ENCODE peak calls at places on chromosomes 4 and X, in seven cellular contexts. U, R, K, W, F, Q and L are unnamed samples.

GRCh38 chr4:111678466-111678865 is 466.8 kb upstream of the FAM241A start:
- DNase-seq in U (peak), R (peak), K (peak), W (peak), F (peak), Q (no peak), L (peak)

GRCh38 chrX:123803331-123803983 is 56.4 kb upstream of the XIAP start:
- DNase-seq in U (peak), R (peak), K (peak), W (peak), F (peak), Q (peak), L (no peak)

GRCh38 chr4:39649639-39650265 is 11.1 kb upstream of the SMIM14 start:
- DNase-seq in U (no peak), R (no peak), K (no peak), W (no peak), F (no peak), Q (no peak), L (no peak)

GRCh38 chrX:103614999-103615398 is 7.2 kb downstream of the TCEAL3 start:
- DNase-seq in U (peak), R (no peak), K (peak), W (no peak), F (no peak), Q (no peak), L (no peak)

GRCh38 chr4:76674995-76675394 is 222.9 kb downstream of the SOWAHB start:
- DNase-seq in U (no peak), R (no peak), K (no peak), W (no peak), F (no peak), Q (no peak), L (no peak)

GRCh38 chr4:152937280-152937534 is 1.1 kb downstream of the FHDC1 start:
- DNase-seq in U (no peak), R (no peak), K (no peak), W (no peak), F (no peak), Q (no peak), L (no peak)

GRCh38 chrX:46978341-46979291 is 66.4 kb downstream of the JADE3 start:
- DNase-seq in U (peak), R (peak), K (peak), W (peak), F (peak), Q (peak), L (no peak)

GRCh38 chr4:8439914-8440490 is 521 bp downstream of the ACOX3 start:
- DNase-seq in U (no peak), R (peak), K (no peak), W (no peak), F (no peak), Q (peak), L (no peak)

GRCh38 chr4:159070742-159071141 is 32.1 kb upstream of the RAPGEF2 start:
- DNase-seq in U (peak), R (peak), K (peak), W (peak), F (peak), Q (no peak), L (no peak)

GRCh38 chr4:22897520-22898108 is 204.9 kb downstream of the GBA3 start:
- DNase-seq in U (peak), R (peak), K (peak), W (peak), F (peak), Q (peak), L (no peak)

GRCh38 chr4:36027203-36027602 is 217.1 kb downstream of the ARAP2 start:
- DNase-seq in U (no peak), R (no peak), K (no peak), W (no peak), F (no peak), Q (no peak), L (no peak)

GRCh38 chr4:86005998-86006397 is 353.9 kb downstream of the MAPK10 start:
- DNase-seq in U (no peak), R (no peak), K (no peak), W (no peak), F (no peak), Q (no peak), L (no peak)

GRCh38 chr4:2768921-2769336 is 12.8 kb upstream of the TNIP2 start:
- DNase-seq in U (no peak), R (peak), K (no peak), W (no peak), F (no peak), Q (no peak), L (no peak)

GRCh38 chr4:43682551-43682950 is 766.1 kb downstream of the KCTD8 start:
- DNase-seq in U (peak), R (no peak), K (no peak), W (no peak), F (no peak), Q (no peak), L (no peak)

GRCh38 chr4:153142700-153143438 is 61.4 kb upstream of the TRIM2 start:
- DNase-seq in U (peak), R (peak), K (peak), W (peak), F (peak), Q (peak), L (no peak)

GRCh38 chr4:75232546-75232945 is 281.7 kb downstream of the RCHY1 start:
- DNase-seq in U (no peak), R (no peak), K (no peak), W (no peak), F (no peak), Q (no peak), L (no peak)

GRCh38 chrX:83339724-83340123 is 168.4 kb upstream of the POU3F4 start:
- DNase-seq in U (no peak), R (no peak), K (no peak), W (no peak), F (no peak), Q (no peak), L (no peak)

GRCh38 chr4:151014521-151015457 is at the start of gene LRBA:
- DNase-seq in U (peak), R (peak), K (peak), W (peak), F (peak), Q (peak), L (no peak)
- TF ChIP-seq CTCF in U (no peak), R (no peak), K (no peak), W (no peak), F (no peak), Q (no peak), L (no peak)

DNA sequence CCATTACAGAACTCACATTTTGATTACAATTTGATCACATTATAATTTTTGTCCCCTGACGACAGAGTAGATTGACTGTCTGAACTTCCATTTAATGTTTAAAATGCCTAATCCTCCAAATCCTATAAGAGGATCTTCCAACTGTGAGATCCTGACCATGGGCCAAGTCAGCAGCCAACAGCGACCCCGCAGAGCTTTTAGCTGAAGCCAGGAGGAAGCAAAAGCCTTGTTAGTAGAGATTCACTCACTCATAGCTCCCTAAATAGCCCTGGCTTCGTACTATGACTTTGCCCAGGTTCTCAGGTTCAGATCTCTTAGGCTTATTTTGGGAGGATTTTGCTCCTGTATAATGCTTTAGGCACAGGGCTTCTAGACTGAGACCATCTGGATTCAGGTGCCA is 413.1 kb downstream of the NKX6-1 start:
- DNase-seq in U (no peak), R (no peak), K (no peak), W (no peak), F (no peak), Q (no peak), L (no peak)
- H3K4me3 ChIP-seq in U (no peak), R (no peak), K (no peak), W (no peak), F (no peak), Q (no peak), L (no peak)

GRCh38 chrX:135629342-135629741 is 84.1 kb upstream of the CT45A1 start:
- DNase-seq in U (no peak), R (no peak), K (no peak), W (no peak), F (no peak), Q (no peak), L (no peak)

GRCh38 chrX:135625995-135626394 is 87.4 kb upstream of the CT45A1 start:
- DNase-seq in U (peak), R (peak), K (peak), W (no peak), F (no peak), Q (peak), L (no peak)
- TF ChIP-seq CTCF in U (peak), R (peak), K (no peak), W (peak), F (no peak), Q (peak), L (no peak)

DNA sequence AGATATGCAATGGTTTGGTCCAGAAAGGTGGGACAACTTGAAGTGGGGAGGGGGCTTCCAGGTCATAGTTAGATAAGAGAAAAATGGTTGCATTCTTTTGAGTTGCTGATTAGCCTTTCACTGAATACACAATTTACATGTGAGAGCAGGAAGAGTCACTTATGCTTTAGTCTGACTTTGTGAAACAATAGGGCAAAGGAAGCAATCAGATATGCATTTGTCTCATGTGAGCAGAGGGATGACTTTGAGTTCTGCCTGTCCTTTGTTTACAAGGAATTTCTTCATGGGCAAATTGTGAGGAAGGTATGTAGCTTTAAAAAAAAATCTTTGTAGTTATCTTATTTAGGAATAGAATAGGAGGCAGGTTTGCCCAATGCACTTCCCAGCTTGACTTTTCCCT is 12.9 kb downstream of the SMIM9 start:
- DNase-seq in U (no peak), R (no peak), K (no peak), W (no peak), F (no peak), Q (no peak), L (no peak)
- H3K4me3 ChIP-seq in U (no peak), R (no peak), K (no peak), W (no peak), F (no peak), Q (no peak), L (no peak)

GRCh38 chr4:145887241-145887964 is 51.2 kb downstream of the ZNF827 start:
- DNase-seq in U (peak), R (peak), K (peak), W (peak), F (peak), Q (no peak), L (peak)
- TF ChIP-seq CTCF in U (no peak), R (peak), K (peak), W (peak), F (no peak), Q (no peak), L (no peak)

GRCh38 chr4:107988763-107989035 is 990 bp upstream of the HADH start:
- DNase-seq in U (no peak), R (no peak), K (no peak), W (no peak), F (no peak), Q (no peak), L (no peak)

GRCh38 chr4:107991945-107992625 is 2.4 kb downstream of the HADH start:
- DNase-seq in U (no peak), R (peak), K (no peak), W (peak), F (no peak), Q (no peak), L (no peak)

GRCh38 chr4:107989537-107990386 is at the start of gene HADH:
- DNase-seq in U (peak), R (peak), K (peak), W (peak), F (peak), Q (peak), L (peak)

GRCh38 chr4:107987916-107988762 is 1.6 kb upstream of the HADH start:
- DNase-seq in U (peak), R (no peak), K (no peak), W (no peak), F (no peak), Q (no peak), L (no peak)

DNA sequence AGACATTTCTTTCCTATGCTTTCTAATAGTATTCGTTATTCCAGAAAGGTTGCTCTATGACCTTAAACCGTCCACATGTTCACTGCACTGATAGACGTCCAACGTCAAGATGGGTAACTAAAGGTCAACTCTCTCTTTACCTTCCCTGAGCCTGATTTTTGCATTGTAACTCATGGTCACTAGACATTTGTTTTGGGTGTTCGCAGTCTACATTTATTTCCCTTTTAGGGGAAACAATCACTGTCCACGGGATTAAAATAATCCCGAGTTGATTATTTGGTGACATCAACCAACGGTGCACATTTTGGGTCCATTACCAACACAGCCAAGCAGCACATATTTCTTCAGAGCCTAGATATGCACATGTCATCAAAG is 540 bp upstream of the HADH start:
- DNase-seq in U (no peak), R (no peak), K (no peak), W (no peak), F (no peak), Q (no peak), L (no peak)
- H3K4me3 ChIP-seq in U (peak), R (peak), K (peak), W (peak), F (peak), Q (peak), L (peak)

DNA sequence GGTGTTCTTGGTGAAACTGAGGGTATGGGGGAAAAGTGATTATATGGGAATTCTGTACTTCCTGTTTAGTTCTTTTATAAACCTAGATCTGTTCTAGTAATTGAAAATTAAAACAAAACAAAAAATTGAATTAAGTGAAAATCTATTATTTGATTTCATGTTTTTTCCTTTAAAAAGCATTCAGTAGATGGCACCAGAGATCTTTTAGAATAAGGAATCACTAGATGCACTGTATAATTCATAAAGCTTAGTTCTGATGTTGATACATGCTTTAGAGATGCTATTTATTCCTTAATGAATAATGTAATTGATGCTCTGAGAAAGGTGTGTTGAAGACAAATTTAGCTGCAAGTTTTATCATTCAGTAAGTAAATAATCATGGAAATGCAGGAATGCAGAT is 87.3 kb downstream of the LCORL start:
- DNase-seq in U (no peak), R (peak), K (peak), W (peak), F (no peak), Q (no peak), L (no peak)
- TF ChIP-seq CTCF in U (no peak), R (peak), K (no peak), W (peak), F (peak), Q (peak), L (no peak)

DNA sequence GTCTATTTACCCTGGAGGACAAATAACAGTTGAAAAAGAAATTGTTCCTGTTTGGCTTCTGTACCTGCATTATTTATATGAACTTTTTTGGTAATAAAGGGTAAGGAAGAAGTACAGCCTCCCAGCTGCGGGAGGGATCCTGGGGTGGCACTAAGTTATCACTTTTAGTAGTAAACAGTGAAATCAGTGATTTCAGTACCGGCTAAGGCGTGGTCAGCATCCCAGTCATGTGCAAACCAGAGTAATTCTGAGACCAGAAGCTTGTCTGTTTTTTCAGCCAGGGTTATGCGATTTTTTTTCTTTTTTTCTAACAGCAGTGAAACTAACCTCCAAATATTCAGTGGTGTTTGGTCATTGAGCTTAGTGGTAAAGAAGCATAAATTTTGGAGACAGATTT is 3.3 kb downstream of the EGF start:
- DNase-seq in U (no peak), R (no peak), K (no peak), W (no peak), F (no peak), Q (no peak), L (no peak)
- H3K4me3 ChIP-seq in U (no peak), R (no peak), K (no peak), W (no peak), F (no peak), Q (no peak), L (no peak)